ENCODE peak calls at places on chromosomes 7 and 10, in four cellular contexts. P is H1, G is HepG2, D is GM12878. K is an unnamed sample.

GRCh38 chr10:77970869-77971803 is 44.6 kb upstream of the DLG5 start:
- DNase-seq in P (no peak), G (peak), D (no peak), K (peak)

GRCh38 chr10:128068398-128069285 is 57.6 kb downstream of the MKI67 start:
- DNase-seq in P (no peak), G (no peak), D (no peak), K (no peak)

GRCh38 chr10:100730739-100731602 is 14.4 kb upstream of the PAX2 start:
- DNase-seq in P (no peak), G (peak), D (peak), K (no peak)

GRCh38 chr7:47580175-47580701 is 1.7 kb downstream of the TNS3 start:
- DNase-seq in P (no peak), G (peak), D (no peak), K (no peak)

GRCh38 chr10:47349941-47350371 is 1.8 kb downstream of the RBP3 start:
- DNase-seq in P (no peak), G (no peak), D (no peak), K (no peak)

GRCh38 chr10:132521466-132522102 is 16.0 kb upstream of the INPP5A start:
- DNase-seq in P (no peak), G (no peak), D (no peak), K (no peak)

GRCh38 chr7:255721-256361 is 34.1 kb upstream of the FOXL3 start:
- DNase-seq in P (no peak), G (no peak), D (no peak), K (no peak)

GRCh38 chr10:89076120-89076519 is 85.5 kb downstream of the FAS start:
- DNase-seq in P (no peak), G (no peak), D (no peak), K (no peak)

GRCh38 chr7:95302976-95303375 is 21.4 kb downstream of the PON1 start:
- DNase-seq in P (no peak), G (no peak), D (no peak), K (no peak)

GRCh38 chr7:157570531-157571200 is 233.9 kb downstream of the DNAJB6 start:
- DNase-seq in P (no peak), G (no peak), D (no peak), K (no peak)

GRCh38 chr7:81632418-81632817 is 137.4 kb downstream of the HGF start:
- DNase-seq in P (no peak), G (no peak), D (no peak), K (no peak)

GRCh38 chr10:30459283-30459682 is 25.3 kb downstream of the MAP3K8 start:
- DNase-seq in P (no peak), G (no peak), D (no peak), K (no peak)

GRCh38 chr7:30979027-30979426 is 15.3 kb downstream of the GHRHR start:
- DNase-seq in P (no peak), G (no peak), D (no peak), K (no peak)

DNA sequence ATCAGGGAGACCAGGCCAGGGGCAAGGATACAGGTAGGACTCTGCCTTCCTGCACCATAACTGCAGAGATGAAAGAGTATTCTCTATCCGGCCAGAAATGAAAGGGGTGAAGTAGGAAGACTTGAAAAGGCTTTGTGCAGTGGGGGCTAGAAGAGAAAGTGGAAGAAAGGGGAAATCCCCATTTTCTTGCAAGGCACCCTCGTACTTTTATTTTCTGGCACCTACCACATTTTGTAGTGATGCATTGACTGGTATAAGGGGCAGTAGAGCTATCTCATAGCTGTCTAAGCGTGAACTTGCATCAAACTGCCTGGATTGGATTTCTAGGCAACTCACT is 752 bp upstream of the CAMK2G start:
- DNase-seq in P (no peak), G (no peak), D (no peak), K (no peak)
- H3K4me3 ChIP-seq in P (peak), G (peak), D (peak), K (no peak)

DNA sequence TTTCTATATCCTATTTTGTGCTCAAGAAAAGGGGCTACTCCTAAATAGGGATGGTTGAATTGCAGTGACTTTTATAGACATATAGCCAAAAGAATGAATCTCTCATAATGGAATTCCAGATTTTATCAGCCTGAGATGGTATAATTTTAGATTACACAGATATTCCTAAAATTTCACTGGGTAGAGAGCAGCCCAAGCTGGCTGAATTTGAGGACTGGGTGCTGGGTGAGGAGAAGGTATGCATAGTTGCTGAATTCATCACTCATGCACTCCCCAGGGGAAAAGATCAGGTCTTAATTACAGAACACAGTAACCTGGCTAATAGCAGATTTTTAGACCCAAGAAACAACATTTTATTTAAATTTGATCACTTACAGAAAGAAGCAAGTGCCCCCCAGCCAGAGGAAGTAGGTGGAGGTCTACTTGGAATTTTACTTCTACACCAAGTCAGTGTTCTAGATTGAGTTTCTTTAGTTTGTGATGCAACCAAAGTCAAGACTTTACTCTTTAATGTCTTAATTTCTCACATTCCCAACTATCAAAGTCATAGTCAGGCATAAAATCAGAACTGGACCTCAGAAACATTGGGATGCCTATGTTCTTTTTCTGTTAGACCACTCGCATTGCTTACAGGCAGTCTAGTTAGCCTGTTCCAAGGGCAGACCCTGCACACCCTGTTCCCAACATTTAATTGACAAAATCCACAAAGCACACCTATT is 337.4 kb upstream of the PODXL start:
- DNase-seq in P (no peak), G (no peak), D (no peak), K (no peak)
- TF ChIP-seq SUZ12 in P (no peak), G (no peak), D (no peak), K (no peak)

DNA sequence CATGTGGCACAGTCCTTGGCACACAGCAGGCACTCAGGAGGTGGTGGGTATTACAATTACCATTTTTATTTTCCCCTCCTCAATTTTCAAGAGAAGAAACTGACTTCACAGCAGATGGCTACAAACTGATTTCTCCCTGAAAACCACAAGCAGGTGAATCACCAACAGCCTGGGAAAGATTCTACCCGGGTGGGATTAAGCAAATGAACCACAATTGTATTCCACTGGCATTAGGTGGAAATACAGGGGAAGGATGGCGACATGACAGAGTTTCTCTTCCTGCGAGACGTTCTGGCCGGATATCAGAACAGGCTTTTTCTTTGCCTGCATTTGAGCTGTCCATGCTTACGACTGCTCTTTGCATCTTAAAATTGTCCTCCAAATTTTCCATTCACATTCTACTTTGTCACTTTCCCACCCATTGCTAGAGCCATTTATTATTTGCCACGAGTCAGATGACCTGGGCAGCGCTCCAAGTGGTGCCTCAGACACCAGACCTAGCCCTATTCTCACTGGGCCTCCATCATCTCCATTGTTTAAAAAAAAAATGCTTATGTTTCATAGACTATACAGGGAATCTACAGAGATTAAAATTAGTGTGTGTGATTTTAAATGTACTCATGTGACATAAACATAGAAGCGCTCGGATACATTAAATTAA is 4.6 kb downstream of the DENND11 start:
- DNase-seq in P (no peak), G (no peak), D (no peak), K (no peak)
- TF ChIP-seq ZNF274 in P (no peak), G (no peak), D (no peak), K (no peak)

DNA sequence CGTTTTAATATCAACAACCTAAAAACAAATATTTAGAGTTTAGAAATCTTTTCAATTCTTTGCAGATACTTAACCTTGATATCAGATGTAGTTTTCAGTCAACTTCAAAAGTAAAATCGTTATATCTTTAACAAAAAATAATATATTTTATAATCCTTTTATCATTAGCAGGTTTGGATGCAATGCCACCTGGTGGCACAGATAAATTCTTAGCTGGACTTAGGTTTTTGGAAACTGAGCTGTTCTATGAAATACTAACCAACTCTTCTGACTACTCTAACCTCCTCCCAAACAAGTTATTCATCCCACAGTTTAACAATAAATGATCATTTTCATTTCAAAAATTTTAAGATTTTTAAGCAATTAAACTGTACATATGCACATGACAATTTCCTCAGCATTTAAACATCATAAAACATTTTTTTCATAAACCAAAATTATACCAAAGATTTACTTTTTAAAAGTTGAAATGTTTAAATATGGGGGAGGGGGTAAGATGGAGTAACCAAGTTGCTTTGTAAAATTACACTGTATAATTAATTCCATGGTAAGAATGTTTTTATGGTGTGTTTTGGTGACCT is 56.9 kb downstream of the HIBADH start:
- DNase-seq in P (no peak), G (peak), D (no peak), K (no peak)
- H3K4me3 ChIP-seq in P (no peak), G (peak), D (no peak), K (no peak)

GRCh38 chr7:32586291-32587221 is 91.3 kb downstream of the AVL9 start:
- DNase-seq in P (no peak), G (no peak), D (no peak), K (no peak)

GRCh38 chr7:32580646-32581045 is 85.4 kb downstream of the AVL9 start:
- DNase-seq in P (no peak), G (no peak), D (no peak), K (no peak)

GRCh38 chr7:32582036-32582435 is 86.7 kb downstream of the AVL9 start:
- DNase-seq in P (no peak), G (no peak), D (no peak), K (no peak)

GRCh38 chr7:32587431-32587948 is 92.2 kb downstream of the AVL9 start:
- DNase-seq in P (no peak), G (peak), D (no peak), K (no peak)

DNA sequence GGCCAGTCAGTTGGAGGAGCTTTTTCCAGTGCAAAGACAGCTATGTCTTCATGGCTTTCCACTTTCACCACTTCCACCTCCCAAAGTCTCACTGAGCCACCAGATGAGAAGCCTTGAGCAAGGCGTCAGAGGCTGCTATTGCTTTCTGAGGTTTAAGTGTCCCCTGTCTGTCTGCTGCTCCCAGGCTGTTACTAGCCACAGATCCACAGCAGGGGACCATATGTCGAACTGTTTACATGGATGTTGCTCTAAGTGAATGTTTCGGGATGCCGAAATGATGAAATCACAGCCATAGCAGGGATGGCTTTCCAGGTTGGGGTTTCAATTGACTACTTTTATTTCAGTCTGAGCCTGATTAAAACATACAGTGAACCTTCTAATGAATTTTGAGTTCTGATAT is 88.5 kb downstream of the AVL9 start:
- DNase-seq in P (no peak), G (no peak), D (no peak), K (no peak)
- TF ChIP-seq SUZ12 in P (no peak), G (no peak), D (no peak), K (no peak)

GRCh38 chr10:93072225-93072712 is 1.4 kb upstream of the CYP26A1 start:
- DNase-seq in P (no peak), G (no peak), D (no peak), K (no peak)
- TF ChIP-seq ZNF274 in P (no peak), G (no peak), D (no peak), K (no peak)